ENCODE peak calls at places on chromosomes 7 and 10, in nine cellular contexts. Y is astrocyte of the cerebellum, Z is prostate gland, G is endothelial cell, T is neural crest cell, C is IMR-90, L is kidney epithelial cell, F is RWPE1, S is activated B cell treated with CpG ODN at 0.5 μM for 24 hours. R is an unnamed sample.

GRCh38 chr7:100022621-100023020 is 7.2 kb downstream of the ZKSCAN1 start:
- DNase-seq in F (peak; percentile 61), Z (peak; percentile 96), G (no peak), T (no peak), L (no peak), Y (no peak), S (no peak), C (no peak), R (no peak)

GRCh38 chr7:16028103-16028502 is 341.6 kb upstream of the MEOX2 start:
- DNase-seq in S (no peak), T (no peak), Z (no peak), F (no peak), C (peak; percentile 95), G (no peak), Y (peak; percentile 63), L (peak; percentile 16), R (no peak)

GRCh38 chr10:7488418-7488829 is 77.6 kb upstream of the SFMBT2 start:
- DNase-seq in F (peak; percentile 13), S (no peak), L (no peak), C (peak; percentile 15), Y (peak; percentile 18), G (no peak), Z (no peak), T (no peak), R (no peak)

GRCh38 chr10:104041891-104042535 is 43.7 kb downstream of the COL17A1 start:
- DNase-seq in L (no peak), C (no peak), T (no peak), Y (no peak), G (no peak), F (no peak), S (no peak), Z (no peak), R (no peak)

GRCh38 chr10:43961523-43962345 is 313.1 kb upstream of the ZNF32 start:
- DNase-seq in C (no peak), F (no peak), Y (no peak), Z (no peak), L (no peak), S (no peak), G (no peak), T (no peak), R (no peak)

GRCh38 chr10:30581779-30582380 is 47.7 kb downstream of the LYZL2 start:
- DNase-seq in S (no peak), T (peak; percentile 35), Y (peak; percentile 27), C (peak; percentile 54), G (peak; percentile 58), L (no peak), F (peak; percentile 34), Z (no peak), R (no peak)

GRCh38 chr7:42372498-42372897 is 135.5 kb upstream of the GLI3 start:
- DNase-seq in G (no peak), T (no peak), Z (no peak), S (no peak), Y (no peak), L (no peak), C (no peak), F (no peak), R (no peak)

GRCh38 chr10:61024801-61025201 is 80.8 kb upstream of the RHOBTB1 start:
- DNase-seq in L (no peak), T (peak; percentile 15), Y (no peak), C (peak; percentile 16), F (no peak), G (peak; percentile 31), S (no peak), Z (no peak), R (no peak)

GRCh38 chr7:30869794-30870491 is 41.7 kb upstream of the AQP1 start:
- DNase-seq in C (peak; percentile 22), L (no peak), F (no peak), S (no peak), Y (peak; percentile 50), G (peak; percentile 30), T (no peak), Z (no peak), R (no peak)

GRCh38 chr10:72081210-72081609 is 7.1 kb downstream of the SPOCK2 start:
- DNase-seq in S (no peak), Z (no peak), T (no peak), C (no peak), Y (no peak), L (no peak), F (no peak), G (no peak), R (no peak)

GRCh38 chr10:74586088-74586585 is 240.3 kb upstream of the KAT6B start:
- DNase-seq in L (no peak), C (peak; percentile 23), Y (no peak), T (no peak), Z (peak; percentile 20), G (no peak), S (no peak), F (no peak), R (no peak)

GRCh38 chr7:140375808-140376730 is 22.3 kb downstream of the SLC37A3 start:
- DNase-seq in F (no peak), S (no peak), Z (no peak), G (no peak), L (no peak), Y (no peak), T (no peak), C (no peak), R (no peak)

GRCh38 chr7:116918744-116919143 is 34.6 kb upstream of the ST7 start:
- DNase-seq in S (no peak), T (no peak), Y (no peak), F (no peak), C (peak; percentile 28), Z (no peak), G (no peak), L (no peak), R (no peak)
- TF ChIP-seq CTCF in S (no peak), T (no peak), Y (no peak), F (no peak), C (no peak), Z (no peak), G (no peak), L (no peak), R (no peak)

GRCh38 chr7:6008668-6009611 is at the start of the genes AIMP2 and PMS2:
- DNase-seq in Z (peak; percentile 98), S (peak; percentile 93), L (peak; percentile 94), C (peak; percentile 98), G (peak; percentile 94), F (peak; percentile 97), T (peak; percentile 97), Y (peak; percentile 95), R (peak; percentile 95)
- TF ChIP-seq CTCF in Z (peak; percentile 31), S (no peak), L (peak; percentile 10), C (peak; percentile 1), G (no peak), F (no peak), T (peak; percentile 20), Y (peak; percentile 12), R (peak; percentile 16)

GRCh38 chr10:62442894-62443674 is 68.9 kb downstream of the ZNF365 start:
- DNase-seq in T (no peak), C (no peak), G (no peak), Z (no peak), L (no peak), S (no peak), F (no peak), Y (no peak), R (no peak)
- TF ChIP-seq CTCF in T (no peak), C (no peak), G (no peak), Z (no peak), L (no peak), S (no peak), F (no peak), Y (no peak), R (no peak)

DNA sequence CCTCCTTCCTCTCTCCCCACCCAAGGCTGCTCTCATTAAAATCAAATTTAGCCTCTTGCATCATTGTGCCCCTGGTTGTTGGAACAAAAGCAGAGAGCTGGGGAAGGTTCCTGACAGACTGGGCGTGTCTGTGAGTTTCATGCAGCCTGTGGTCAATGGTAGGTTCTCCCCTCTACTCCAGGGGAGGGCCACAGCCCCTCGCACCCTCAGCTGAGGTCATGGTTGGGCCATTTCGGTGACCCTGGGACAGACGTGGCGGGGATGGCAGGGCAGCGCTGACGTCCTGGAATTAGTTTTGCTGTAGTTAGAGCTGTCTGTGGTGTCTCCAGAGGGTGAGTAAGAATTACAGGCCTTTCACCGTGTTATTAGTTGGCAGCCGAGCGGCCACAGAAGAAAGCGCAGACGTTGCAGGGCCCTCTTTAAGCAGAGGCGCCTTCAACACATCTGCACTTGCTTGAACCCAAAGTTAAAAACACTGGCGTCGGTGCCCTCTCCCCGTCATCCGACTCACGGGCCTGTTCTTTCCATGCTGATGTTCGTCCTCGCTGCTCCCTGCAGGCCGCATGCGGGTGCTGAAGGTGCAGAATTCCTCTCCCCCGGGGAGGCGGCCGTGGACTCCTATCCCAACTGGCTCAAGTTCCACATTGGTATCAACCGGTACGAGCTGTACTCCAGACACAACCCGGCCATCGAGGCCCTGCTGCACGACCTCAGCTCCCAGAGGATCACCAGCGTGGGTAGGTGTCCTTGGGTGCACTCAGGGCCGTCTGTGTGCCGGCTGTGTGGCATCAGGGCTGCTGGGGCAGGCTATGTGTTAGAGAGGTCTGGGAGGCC is 2.8 kb downstream of the FAM20C start:
- DNase-seq in Y (no peak), S (no peak), C (peak; percentile 28), F (no peak), T (no peak), Z (no peak), G (no peak), L (no peak), R (no peak)
- TF ChIP-seq CTCF in Y (no peak), S (no peak), C (no peak), F (no peak), T (no peak), Z (no peak), G (no peak), L (no peak), R (no peak)

R was measured in progenitor cell of endocrine pancreas.